ENCODE peak calls at places on chromosomes 13 and 19, in ten cellular contexts. One of them, this sample, is unnamed.

GRCh38 chr19:10203686-10204085 is 8.9 kb upstream of the DNMT1 start:
- DNase-seq in cardiac muscle cell: no peak
- DNase-seq in A549: no peak
- DNase-seq in AG09319: no peak
- DNase-seq in GM12865: no peak
- DNase-seq in LNCaP clone FGC: no peak
- DNase-seq in right lobe of liver: no peak
- DNase-seq in neural crest cell: no peak
- DNase-seq in SK-N-SH: no peak
- DNase-seq in B cell: no peak
- DNase-seq in this sample: no peak

GRCh38 chr19:29666634-29667389 is 1.6 kb downstream of the PLEKHF1 start:
- DNase-seq in cardiac muscle cell: peak
- DNase-seq in A549: no peak
- DNase-seq in AG09319: no peak
- DNase-seq in GM12865: peak
- DNase-seq in LNCaP clone FGC: no peak
- DNase-seq in right lobe of liver: peak
- DNase-seq in neural crest cell: no peak
- DNase-seq in SK-N-SH: no peak
- DNase-seq in B cell: no peak
- DNase-seq in this sample: no peak

GRCh38 chr19:13104848-13105646 is 2.4 kb upstream of the LYL1 start:
- DNase-seq in cardiac muscle cell: no peak
- DNase-seq in A549: no peak
- DNase-seq in AG09319: no peak
- DNase-seq in GM12865: peak
- DNase-seq in LNCaP clone FGC: no peak
- DNase-seq in right lobe of liver: no peak
- DNase-seq in neural crest cell: no peak
- DNase-seq in SK-N-SH: no peak
- DNase-seq in B cell: peak
- DNase-seq in this sample: no peak

GRCh38 chr19:15551183-15552004 is 43.1 kb downstream of the CYP4F22 start:
- DNase-seq in cardiac muscle cell: peak
- DNase-seq in A549: peak
- DNase-seq in AG09319: no peak
- DNase-seq in GM12865: peak
- DNase-seq in LNCaP clone FGC: no peak
- DNase-seq in right lobe of liver: no peak
- DNase-seq in neural crest cell: no peak
- DNase-seq in SK-N-SH: peak
- DNase-seq in B cell: peak
- DNase-seq in this sample: no peak

GRCh38 chr13:25881946-25882574 is 169.8 kb downstream of the SHISA2 start:
- DNase-seq in cardiac muscle cell: peak
- DNase-seq in A549: no peak
- DNase-seq in AG09319: no peak
- DNase-seq in GM12865: no peak
- DNase-seq in LNCaP clone FGC: no peak
- DNase-seq in right lobe of liver: no peak
- DNase-seq in neural crest cell: peak
- DNase-seq in SK-N-SH: peak
- DNase-seq in B cell: no peak
- DNase-seq in this sample: no peak

GRCh38 chr19:50909240-50910070 is 1.7 kb downstream of the KLK4 start:
- DNase-seq in cardiac muscle cell: peak
- DNase-seq in A549: peak
- DNase-seq in AG09319: no peak
- DNase-seq in GM12865: peak
- DNase-seq in LNCaP clone FGC: peak
- DNase-seq in right lobe of liver: no peak
- DNase-seq in neural crest cell: peak
- DNase-seq in SK-N-SH: peak
- DNase-seq in B cell: peak
- DNase-seq in this sample: peak

GRCh38 chr19:7639863-7640348 is 3.0 kb downstream of the STXBP2 start:
- DNase-seq in cardiac muscle cell: no peak
- DNase-seq in A549: no peak
- DNase-seq in AG09319: no peak
- DNase-seq in GM12865: no peak
- DNase-seq in LNCaP clone FGC: no peak
- DNase-seq in right lobe of liver: no peak
- DNase-seq in neural crest cell: no peak
- DNase-seq in SK-N-SH: no peak
- DNase-seq in B cell: no peak
- DNase-seq in this sample: no peak

GRCh38 chr19:7978196-7978825 is 27.1 kb downstream of the ELAVL1 start:
- DNase-seq in cardiac muscle cell: no peak
- DNase-seq in A549: no peak
- DNase-seq in AG09319: no peak
- DNase-seq in GM12865: no peak
- DNase-seq in LNCaP clone FGC: no peak
- DNase-seq in right lobe of liver: no peak
- DNase-seq in neural crest cell: no peak
- DNase-seq in SK-N-SH: no peak
- DNase-seq in B cell: no peak
- DNase-seq in this sample: no peak

GRCh38 chr13:113917523-113918371 is 53.9 kb upstream of the GAS6 start:
- DNase-seq in cardiac muscle cell: no peak
- DNase-seq in A549: no peak
- DNase-seq in AG09319: no peak
- DNase-seq in GM12865: no peak
- DNase-seq in LNCaP clone FGC: no peak
- DNase-seq in right lobe of liver: no peak
- DNase-seq in neural crest cell: no peak
- DNase-seq in SK-N-SH: no peak
- DNase-seq in B cell: no peak
- DNase-seq in this sample: peak

GRCh38 chr19:46461537-46461936 is 9.8 kb downstream of the PNMA8A start:
- DNase-seq in cardiac muscle cell: no peak
- DNase-seq in A549: no peak
- DNase-seq in AG09319: no peak
- DNase-seq in GM12865: no peak
- DNase-seq in LNCaP clone FGC: no peak
- DNase-seq in right lobe of liver: no peak
- DNase-seq in neural crest cell: no peak
- DNase-seq in SK-N-SH: no peak
- DNase-seq in B cell: no peak
- DNase-seq in this sample: no peak

GRCh38 chr19:54481326-54481930 is 8.3 kb upstream of the CDC42EP5 start:
- DNase-seq in cardiac muscle cell: peak
- DNase-seq in A549: peak
- DNase-seq in AG09319: no peak
- DNase-seq in GM12865: peak
- DNase-seq in LNCaP clone FGC: no peak
- DNase-seq in right lobe of liver: no peak
- DNase-seq in neural crest cell: peak
- DNase-seq in SK-N-SH: peak
- DNase-seq in B cell: peak
- DNase-seq in this sample: no peak

GRCh38 chr19:16861875-16862274 is 26.9 kb upstream of the F2RL3 start:
- DNase-seq in cardiac muscle cell: no peak
- DNase-seq in A549: no peak
- DNase-seq in AG09319: no peak
- DNase-seq in GM12865: no peak
- DNase-seq in LNCaP clone FGC: no peak
- DNase-seq in right lobe of liver: no peak
- DNase-seq in neural crest cell: no peak
- DNase-seq in SK-N-SH: no peak
- DNase-seq in B cell: no peak
- DNase-seq in this sample: no peak

GRCh38 chr13:69264362-69265334 is 843.0 kb upstream of the ATXN8OS start:
- DNase-seq in cardiac muscle cell: no peak
- DNase-seq in A549: no peak
- DNase-seq in AG09319: no peak
- DNase-seq in GM12865: no peak
- DNase-seq in LNCaP clone FGC: no peak
- DNase-seq in right lobe of liver: no peak
- DNase-seq in neural crest cell: no peak
- DNase-seq in SK-N-SH: no peak
- DNase-seq in B cell: no peak
- DNase-seq in this sample: no peak

GRCh38 chr19:802497-802887 is 5.2 kb downstream of the PTBP1 start:
- DNase-seq in cardiac muscle cell: no peak
- DNase-seq in A549: no peak
- DNase-seq in AG09319: no peak
- DNase-seq in GM12865: no peak
- DNase-seq in LNCaP clone FGC: no peak
- DNase-seq in right lobe of liver: no peak
- DNase-seq in neural crest cell: no peak
- DNase-seq in SK-N-SH: no peak
- DNase-seq in B cell: no peak
- DNase-seq in this sample: no peak

GRCh38 chr13:112102243-112102642 is 35.3 kb downstream of the SOX1 start:
- DNase-seq in cardiac muscle cell: no peak
- DNase-seq in A549: no peak
- DNase-seq in AG09319: no peak
- DNase-seq in GM12865: no peak
- DNase-seq in LNCaP clone FGC: peak
- DNase-seq in right lobe of liver: no peak
- DNase-seq in neural crest cell: no peak
- DNase-seq in SK-N-SH: no peak
- DNase-seq in B cell: no peak
- DNase-seq in this sample: no peak
- TF ChIP-seq CTCF in cardiac muscle cell: no peak
- TF ChIP-seq CTCF in A549: no peak
- TF ChIP-seq CTCF in AG09319: no peak
- TF ChIP-seq CTCF in GM12865: no peak
- TF ChIP-seq CTCF in LNCaP clone FGC: peak
- TF ChIP-seq CTCF in right lobe of liver: peak
- TF ChIP-seq CTCF in neural crest cell: peak
- TF ChIP-seq CTCF in SK-N-SH: peak
- TF ChIP-seq CTCF in B cell: no peak
- TF ChIP-seq CTCF in this sample: peak

DNA sequence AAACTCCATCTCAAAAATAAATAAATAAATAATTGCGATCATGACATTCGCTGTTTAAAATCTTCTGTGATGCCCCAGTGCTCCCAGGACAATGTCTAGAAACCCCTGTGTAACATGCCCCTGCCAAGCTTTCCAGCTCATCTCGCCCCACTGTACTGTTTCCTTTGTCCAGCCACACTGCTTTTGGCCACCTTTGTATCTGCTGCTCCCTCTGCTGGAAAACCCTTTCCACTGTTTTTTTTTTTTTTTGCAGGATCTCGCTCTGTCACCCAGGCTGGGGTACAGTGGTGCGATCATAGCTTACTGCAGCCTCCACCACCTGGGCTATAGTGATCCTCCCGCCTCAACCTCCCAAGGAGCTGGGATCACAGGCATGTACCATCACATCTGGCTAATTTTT is 7.5 kb downstream of the PLAUR start:
- DNase-seq in cardiac muscle cell: peak
- DNase-seq in A549: no peak
- DNase-seq in AG09319: no peak
- DNase-seq in GM12865: no peak
- DNase-seq in LNCaP clone FGC: no peak
- DNase-seq in right lobe of liver: no peak
- DNase-seq in neural crest cell: no peak
- DNase-seq in SK-N-SH: peak
- DNase-seq in B cell: no peak
- DNase-seq in this sample: no peak
- TF ChIP-seq CTCF in cardiac muscle cell: peak
- TF ChIP-seq CTCF in A549: peak
- TF ChIP-seq CTCF in AG09319: peak
- TF ChIP-seq CTCF in GM12865: no peak
- TF ChIP-seq CTCF in LNCaP clone FGC: peak
- TF ChIP-seq CTCF in right lobe of liver: peak
- TF ChIP-seq CTCF in neural crest cell: peak
- TF ChIP-seq CTCF in SK-N-SH: peak
- TF ChIP-seq CTCF in B cell: no peak
- TF ChIP-seq CTCF in this sample: peak

DNA sequence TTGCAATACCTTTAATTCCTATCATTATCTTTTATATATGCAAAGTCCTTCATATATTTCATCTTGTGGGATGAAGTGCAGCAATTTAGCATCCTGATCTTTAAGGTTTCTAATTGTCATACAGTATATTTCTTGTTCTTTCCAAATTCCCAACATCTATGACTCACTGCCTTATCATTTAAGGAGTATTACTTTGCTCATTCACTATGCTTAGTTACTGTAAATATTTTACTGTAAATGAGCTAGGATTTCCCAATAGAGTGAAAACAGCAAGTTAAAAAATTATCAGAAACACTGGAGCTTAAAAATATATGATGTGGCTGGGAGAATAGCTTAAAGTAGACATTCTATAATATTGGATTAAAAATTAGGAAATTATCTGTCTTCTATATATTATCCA is 69.9 kb downstream of the SLITRK6 start:
- DNase-seq in cardiac muscle cell: peak
- DNase-seq in A549: peak
- DNase-seq in AG09319: no peak
- DNase-seq in GM12865: no peak
- DNase-seq in LNCaP clone FGC: no peak
- DNase-seq in right lobe of liver: no peak
- DNase-seq in neural crest cell: no peak
- DNase-seq in SK-N-SH: no peak
- DNase-seq in B cell: no peak
- DNase-seq in this sample: no peak
- TF ChIP-seq CTCF in cardiac muscle cell: no peak
- TF ChIP-seq CTCF in A549: no peak
- TF ChIP-seq CTCF in AG09319: no peak
- TF ChIP-seq CTCF in GM12865: no peak
- TF ChIP-seq CTCF in LNCaP clone FGC: no peak
- TF ChIP-seq CTCF in right lobe of liver: no peak
- TF ChIP-seq CTCF in neural crest cell: no peak
- TF ChIP-seq CTCF in SK-N-SH: no peak
- TF ChIP-seq CTCF in B cell: no peak
- TF ChIP-seq CTCF in this sample: no peak

DNA sequence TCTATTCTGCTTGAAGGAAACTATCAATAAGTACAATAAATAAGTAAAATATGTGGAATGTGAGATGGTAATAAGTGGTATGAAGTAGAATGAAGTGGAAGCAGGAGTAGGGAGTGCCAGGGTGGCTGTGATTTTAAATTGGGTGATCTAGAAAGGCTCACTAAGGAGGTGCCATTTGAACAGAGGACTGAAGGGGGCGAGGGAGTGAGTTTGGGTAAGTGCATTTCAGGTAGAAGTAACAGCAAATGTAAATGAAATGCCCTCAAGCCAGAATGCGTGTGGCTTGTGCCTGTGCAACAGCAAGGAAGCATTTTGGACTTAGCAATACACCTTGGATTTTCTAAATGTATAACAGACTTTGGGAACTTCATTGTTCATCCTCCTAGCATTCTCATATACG is 77.1 kb downstream of the CCNA1 start:
- DNase-seq in cardiac muscle cell: no peak
- DNase-seq in A549: no peak
- DNase-seq in AG09319: no peak
- DNase-seq in GM12865: no peak
- DNase-seq in LNCaP clone FGC: no peak
- DNase-seq in right lobe of liver: no peak
- DNase-seq in neural crest cell: no peak
- DNase-seq in SK-N-SH: no peak
- DNase-seq in B cell: no peak
- DNase-seq in this sample: no peak
- TF ChIP-seq CTCF in cardiac muscle cell: peak
- TF ChIP-seq CTCF in A549: no peak
- TF ChIP-seq CTCF in AG09319: no peak
- TF ChIP-seq CTCF in GM12865: no peak
- TF ChIP-seq CTCF in LNCaP clone FGC: no peak
- TF ChIP-seq CTCF in right lobe of liver: no peak
- TF ChIP-seq CTCF in neural crest cell: peak
- TF ChIP-seq CTCF in SK-N-SH: no peak
- TF ChIP-seq CTCF in B cell: no peak
- TF ChIP-seq CTCF in this sample: peak

This sample was measured in type B pancreatic cell.